ENCODE peak calls at places on chromosomes 1 and 21, in five cellular contexts. T is NCI-H446 treated with DMSO at 0.1 percent for 48 hours, J is stomach, V is substantia nigra, O is neuronal stem cell. H is an unnamed sample.

GRCh38 chr1:42783092-42783491 is 1.7 kb upstream of the TMEM269 start:
- DNase-seq in T (no peak), J (no peak), V (no peak), O (no peak), H (no peak)

GRCh38 chr1:227058321-227058751 is 118.2 kb downstream of the COQ8A start:
- DNase-seq in T (no peak), J (no peak), V (no peak), O (no peak), H (no peak)

GRCh38 chr1:61183471-61184034 is 101.2 kb downstream of the NFIA start:
- DNase-seq in T (peak), J (peak), V (peak), O (no peak), H (no peak)

GRCh38 chr1:20569523-20570098 is 17.2 kb downstream of the FAM43B start:
- DNase-seq in T (no peak), J (no peak), V (no peak), O (no peak), H (no peak)

GRCh38 chr1:207088731-207089626 is at the start of gene C4BPB:
- DNase-seq in T (no peak), J (peak), V (no peak), O (no peak), H (peak)

GRCh38 chr1:241482761-241483250 is 36.7 kb downstream of the FH start:
- DNase-seq in T (no peak), J (no peak), V (no peak), O (no peak), H (no peak)

GRCh38 chr1:162855461-162856150 is 5.4 kb downstream of the CCDC190 start:
- DNase-seq in T (no peak), J (no peak), V (no peak), O (no peak), H (no peak)

GRCh38 chr1:201028473-201028889 is 5.0 kb upstream of the KIF21B start:
- DNase-seq in T (no peak), J (no peak), V (no peak), O (no peak), H (no peak)

GRCh38 chr1:94727846-94728715 is 92.1 kb upstream of the SLC44A3 start:
- DNase-seq in T (no peak), J (no peak), V (no peak), O (no peak), H (no peak)

GRCh38 chr1:70553192-70553956 is 142.3 kb downstream of the CTH start:
- DNase-seq in T (no peak), J (no peak), V (no peak), O (no peak), H (no peak)

GRCh38 chr21:45440736-45441350 is 35.9 kb downstream of the COL18A1 start:
- DNase-seq in T (no peak), J (no peak), V (no peak), O (no peak), H (no peak)

GRCh38 chr1:176325664-176326063 is 118.6 kb upstream of the COP1 start:
- DNase-seq in T (no peak), J (no peak), V (no peak), O (no peak), H (no peak)

GRCh38 chr21:41506005-41506404 is 2.0 kb downstream of the TMPRSS2 start:
- DNase-seq in T (no peak), J (no peak), V (no peak), O (no peak), H (no peak)

GRCh38 chr1:154951901-154952657 is 3.8 kb downstream of the PBXIP1 start:
- DNase-seq in T (no peak), J (no peak), V (no peak), O (no peak), H (peak)

GRCh38 chr1:158016651-158017335 is 23.3 kb downstream of the KIRREL1 start:
- DNase-seq in T (no peak), J (no peak), V (no peak), O (no peak), H (no peak)

GRCh38 chr1:34884961-34885360 is 25.4 kb upstream of the SMIM12 start:
- DNase-seq in T (no peak), J (no peak), V (no peak), O (no peak), H (no peak)

GRCh38 chr1:54360165-54361005 is 45.8 kb downstream of the SSBP3 start:
- DNase-seq in T (no peak), J (no peak), V (no peak), O (no peak), H (no peak)

GRCh38 chr1:151371744-151372410 is 628 bp downstream of the SELENBP1 start:
- DNase-seq in T (peak), J (peak), V (peak), O (no peak), H (no peak)

GRCh38 chr1:215082532-215083407 is at the start of gene KCNK2:
- DNase-seq in T (no peak), J (no peak), V (no peak), O (peak), H (no peak)

GRCh38 chr1:8174807-8175206 is 143.1 kb upstream of the SLC45A1 start:
- DNase-seq in T (no peak), J (peak), V (no peak), O (no peak), H (no peak)

GRCh38 chr1:87203890-87204289 is 124.8 kb upstream of the LMO4 start:
- DNase-seq in T (no peak), J (no peak), V (no peak), O (no peak), H (no peak)

GRCh38 chr1:29415156-29415830 is 179.0 kb downstream of the PTPRU start:
- DNase-seq in T (no peak), J (no peak), V (no peak), O (no peak), H (no peak)

GRCh38 chr1:8396912-8397406 is 79.0 kb downstream of the SLC45A1 start:
- DNase-seq in T (no peak), J (no peak), V (no peak), O (no peak), H (peak)

GRCh38 chr1:18998016-18998724 is 41.7 kb upstream of the IFFO2 start:
- DNase-seq in T (no peak), J (no peak), V (no peak), O (no peak), H (no peak)

GRCh38 chr1:151157067-151157531 is 650 bp downstream of the TNFAIP8L2 start:
- DNase-seq in T (no peak), J (no peak), V (no peak), O (no peak), H (peak)

GRCh38 chr1:226973898-226974543 is 33.9 kb downstream of the COQ8A start:
- DNase-seq in T (no peak), J (no peak), V (no peak), O (no peak), H (no peak)

GRCh38 chr1:212108981-212109380 is 73.4 kb downstream of the DTL start:
- DNase-seq in T (no peak), J (no peak), V (no peak), O (no peak), H (no peak)

GRCh38 chr1:32817815-32818786 is 648 bp downstream of the S100PBP start:
- DNase-seq in T (peak), J (peak), V (peak), O (peak), H (peak)

GRCh38 chr1:65278344-65279091 is 30.8 kb upstream of the DNAJC6 start:
- DNase-seq in T (no peak), J (no peak), V (no peak), O (no peak), H (no peak)

GRCh38 chr21:44345495-44345894 is 6.3 kb upstream of the CFAP410 start:
- DNase-seq in T (no peak), J (no peak), V (no peak), O (no peak), H (no peak)

GRCh38 chr1:151968058-151968457 is 25.6 kb downstream of the S100A10 start:
- DNase-seq in T (no peak), J (peak), V (no peak), O (peak), H (peak)

GRCh38 chr21:31781737-31782136 is 49.8 kb upstream of the SCAF4 start:
- DNase-seq in T (peak), J (no peak), V (no peak), O (no peak), H (no peak)

GRCh38 chr1:100736766-100737165 is 17.2 kb downstream of the VCAM1 start:
- DNase-seq in T (peak), J (no peak), V (no peak), O (no peak), H (no peak)

GRCh38 chr1:243378666-243379065 is 122.8 kb downstream of the SDCCAG8 start:
- DNase-seq in T (peak), J (no peak), V (no peak), O (no peak), H (no peak)

GRCh38 chr1:14263207-14263606 is 335.3 kb upstream of the KAZN start:
- DNase-seq in T (peak), J (no peak), V (no peak), O (no peak), H (no peak)

GRCh38 chr1:175599212-175599681 is 144.1 kb downstream of the TNR start:
- DNase-seq in T (no peak), J (no peak), V (no peak), O (peak), H (no peak)

GRCh38 chr1:183164350-183164749 is 21.7 kb upstream of the LAMC2 start:
- DNase-seq in T (no peak), J (no peak), V (no peak), O (peak), H (no peak)